ENCODE peak calls at places on chromosomes 1 and 21, in seven cellular contexts. T, L, K, J, G, F and D are unnamed samples.
A peak's percentile ranks its signal among the peaks of the same experiment; 100 is the strongest.

GRCh38 chr1:32266926-32267645 is 16.0 kb downstream of the LCK start:
- DNase-seq in F (no peak), L (peak; percentile 15), J (no peak), T (peak; percentile 36), G (no peak), K (peak; percentile 60), D (no peak)

GRCh38 chr1:220330265-220330664 is 58.0 kb upstream of the RAB3GAP2 start:
- DNase-seq in T (no peak), J (no peak), F (no peak), K (peak; percentile 42), L (no peak), G (no peak), D (no peak)

GRCh38 chr1:115648717-115649691 is 7.2 kb downstream of the VANGL1 start:
- DNase-seq in K (no peak), J (no peak), T (no peak), F (no peak), G (no peak), L (no peak), D (no peak)

GRCh38 chr1:119220980-119221379 is 80.5 kb upstream of the WARS2 start:
- DNase-seq in L (peak; percentile 83), G (no peak), J (no peak), F (no peak), K (no peak), T (peak; percentile 46), D (no peak)

GRCh38 chr1:243849089-243850012 is 692 bp downstream of the AKT3 start:
- DNase-seq in K (peak; percentile 58), T (peak; percentile 60), G (peak; percentile 62), F (peak; percentile 61), J (peak; percentile 19), L (peak; percentile 64), D (peak; percentile 45)

GRCh38 chr1:114330451-114330983 is 176.8 kb upstream of the SYT6 start:
- DNase-seq in L (no peak), K (no peak), J (no peak), T (no peak), F (no peak), G (no peak), D (no peak)

GRCh38 chr1:153776352-153776751 is 1.1 kb downstream of the SLC27A3 start:
- DNase-seq in J (no peak), F (no peak), L (no peak), T (no peak), G (no peak), K (no peak), D (no peak)

GRCh38 chr1:59549903-59550302 is 253.0 kb downstream of the FGGY start:
- DNase-seq in L (peak; percentile 91), K (peak; percentile 91), J (peak; percentile 20), G (peak; percentile 51), T (no peak), F (no peak), D (peak; percentile 62)

GRCh38 chr1:87712261-87712674 is 383.6 kb downstream of the LMO4 start:
- DNase-seq in L (peak; percentile 5), K (no peak), T (peak; percentile 25), F (no peak), G (no peak), J (no peak), D (no peak)

GRCh38 chr1:178541829-178542553 is 29.1 kb downstream of the TEX35 start:
- DNase-seq in F (peak; percentile 43), T (no peak), L (no peak), K (peak; percentile 6), G (peak; percentile 60), J (peak; percentile 66), D (no peak)

GRCh38 chr1:151828931-151829330 is 2.7 kb downstream of the RORC start:
- DNase-seq in T (peak; percentile 19), F (peak; percentile 63), K (no peak), J (no peak), G (peak; percentile 79), L (peak; percentile 23), D (no peak)

GRCh38 chr1:20250346-20250989 is 40.2 kb upstream of the VWA5B1 start:
- DNase-seq in G (peak; percentile 25), T (no peak), J (no peak), F (peak; percentile 8), L (peak; percentile 78), K (peak; percentile 65), D (no peak)

GRCh38 chr1:27615346-27616004 is 11.5 kb upstream of the AHDC1 start:
- DNase-seq in K (no peak), F (no peak), G (no peak), J (no peak), L (no peak), T (no peak), D (no peak)
- TF ChIP-seq CTCF in K (no peak), F (no peak), G (no peak), J (no peak), L (no peak), T (no peak), D (no peak)

GRCh38 chr1:241846862-241847539 is 1.0 kb upstream of the EXO1 start:
- DNase-seq in L (no peak), F (no peak), G (no peak), J (no peak), K (no peak), T (no peak), D (no peak)

GRCh38 chr1:241847540-241847795 is 536 bp upstream of the EXO1 start:
- DNase-seq in G (no peak), K (no peak), L (no peak), J (no peak), F (no peak), T (no peak), D (no peak)

GRCh38 chr1:241848680-241849344 is 808 bp downstream of the EXO1 start:
- DNase-seq in T (no peak), F (no peak), K (no peak), L (no peak), G (no peak), J (no peak), D (no peak)

GRCh38 chr1:241849345-241849695 is 1.3 kb downstream of the EXO1 start:
- DNase-seq in T (no peak), J (no peak), F (no peak), K (no peak), G (no peak), L (no peak), D (no peak)

DNA sequence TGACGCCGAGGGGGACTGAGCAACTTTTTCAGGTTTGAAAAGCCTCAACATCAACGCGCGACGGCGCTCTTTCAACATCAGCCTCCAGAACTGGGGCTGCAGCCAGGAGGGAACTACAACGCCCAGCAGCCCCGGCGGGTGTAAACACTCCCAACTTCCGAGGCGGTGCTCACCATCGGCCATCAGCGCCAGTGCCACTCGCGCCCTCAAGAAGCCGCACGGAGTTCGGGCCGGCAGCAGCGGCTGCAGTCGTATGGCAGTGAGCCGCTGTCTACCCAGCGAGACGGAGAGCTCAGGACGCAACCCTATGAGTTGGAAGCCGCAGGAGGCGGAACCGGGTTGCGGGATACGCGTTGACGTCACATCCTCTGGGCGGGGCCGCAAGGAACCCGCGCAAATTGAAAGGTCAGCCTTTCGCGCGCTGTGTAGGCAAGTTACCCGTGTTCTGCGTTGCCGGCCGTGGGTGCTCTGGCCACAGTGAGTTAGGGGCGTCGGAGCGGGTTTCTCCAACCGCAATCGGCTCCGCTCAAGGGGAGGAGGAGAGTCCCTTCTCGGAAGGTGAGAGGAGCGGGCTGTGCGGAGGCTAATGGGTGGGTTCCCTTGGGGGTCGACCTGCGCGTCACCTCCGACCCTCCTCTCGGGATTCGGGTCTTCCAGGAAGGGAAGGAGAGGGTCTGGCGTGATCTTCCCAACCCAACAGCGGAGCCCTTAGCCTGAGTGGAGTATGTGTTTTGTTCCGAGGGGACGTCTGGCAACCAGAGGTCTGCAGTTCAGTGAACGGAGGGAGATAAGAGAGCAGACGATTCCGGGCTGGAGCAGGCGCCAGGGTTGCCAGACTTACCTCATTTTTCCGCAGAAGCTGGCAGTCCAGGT is at the start of gene EXO1:
- DNase-seq in G (peak; percentile 90), F (peak; percentile 83), J (peak; percentile 86), K (peak; percentile 94), L (peak; percentile 94), T (peak; percentile 82), D (peak; percentile 83)
- TF ChIP-seq CTCF in G (no peak), F (no peak), J (peak; percentile 30), K (peak; percentile 20), L (peak; percentile 6), T (peak; percentile 37), D (no peak)

GRCh38 chr21:34765619-34766018 is 96.8 kb downstream of the CLIC6 start:
- DNase-seq in T (no peak), L (no peak), G (no peak), J (no peak), K (no peak), F (no peak), D (no peak)

GRCh38 chr21:34766862-34767261 is 98.1 kb downstream of the CLIC6 start:
- DNase-seq in K (peak; percentile 33), G (no peak), F (no peak), T (no peak), J (no peak), L (no peak), D (no peak)

GRCh38 chr21:34761758-34762330 is 93.0 kb downstream of the CLIC6 start:
- DNase-seq in F (no peak), J (no peak), G (no peak), T (peak; percentile 41), L (peak; percentile 28), K (no peak), D (no peak)

GRCh38 chr21:34764715-34765284 is 96.0 kb downstream of the CLIC6 start:
- DNase-seq in K (no peak), J (no peak), G (no peak), F (no peak), L (no peak), T (no peak), D (no peak)

GRCh38 chr21:34762761-34763160 is 94.0 kb downstream of the CLIC6 start:
- DNase-seq in J (no peak), T (peak; percentile 79), F (no peak), K (peak; percentile 68), G (no peak), L (peak; percentile 60), D (no peak)
- TF ChIP-seq CTCF in J (no peak), T (no peak), F (no peak), K (no peak), G (no peak), L (no peak), D (no peak)

GRCh38 chr21:45639206-45640000 is 4.1 kb upstream of the PCBP3 start:
- DNase-seq in T (no peak), G (no peak), L (peak; percentile 40), F (no peak), K (no peak), J (no peak), D (no peak)
- TF ChIP-seq CTCF in T (no peak), G (no peak), L (no peak), F (no peak), K (no peak), J (no peak), D (no peak)

DNA sequence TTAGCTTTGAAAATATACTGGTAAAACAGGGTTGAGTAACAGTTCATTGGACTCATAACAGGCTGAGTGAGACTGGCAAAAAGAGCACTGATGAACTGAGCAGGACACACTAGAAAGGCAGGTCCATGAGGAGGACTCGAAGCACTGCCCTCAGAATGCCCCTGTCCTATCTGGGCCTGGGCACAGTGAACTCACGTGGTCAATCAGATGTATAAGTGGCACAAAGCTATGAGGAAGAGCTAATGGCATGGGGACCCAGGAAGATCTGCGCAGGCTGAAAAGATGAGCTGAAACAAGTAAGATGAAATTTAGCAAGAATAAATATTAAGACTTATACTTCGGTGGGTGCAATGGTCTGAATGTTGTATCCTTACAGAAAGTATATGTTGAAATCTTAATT is 9.2 kb upstream of the RGS7 start:
- DNase-seq in T (no peak), F (no peak), G (no peak), K (no peak), J (no peak), L (no peak), D (no peak)
- TF ChIP-seq CTCF in T (no peak), F (no peak), G (no peak), K (no peak), J (no peak), L (no peak), D (no peak)

GRCh38 chr1:157648317-157648716 is 50.4 kb upstream of the FCRL4 start:
- DNase-seq in K (no peak), F (no peak), T (no peak), G (no peak), J (no peak), L (no peak), D (no peak)
- TF ChIP-seq CTCF in K (no peak), F (no peak), T (no peak), G (no peak), J (no peak), L (no peak), D (no peak)